ENCODE peak calls at places on chromosomes 6 and 20, in ten cellular contexts. One of them, this sample, is unnamed. For H3K36me3 and H3K9me3, the result is how much of the 10 kb centered on the place peaks cover.

GRCh38 chr6:89278956-89279355 is 36.1 kb downstream of the GABRR2 start:
- DNase-seq in effector memory CD4-positive, alpha-beta T cell: no peak
- DNase-seq in lower lobe of right lung: no peak
- DNase-seq in aorta: no peak
- DNase-seq in fibroblast of lung: no peak
- DNase-seq in OCI-LY7: no peak
- DNase-seq in CD8-positive, alpha-beta T cell: no peak
- DNase-seq in HCT116: no peak
- DNase-seq in body of pancreas: no peak
- DNase-seq in ascending aorta: no peak
- DNase-seq in this sample: no peak

GRCh38 chr20:3166913-3167342 is 6.4 kb downstream of the LZTS3 start:
- DNase-seq in effector memory CD4-positive, alpha-beta T cell: no peak
- DNase-seq in lower lobe of right lung: no peak
- DNase-seq in aorta: peak
- DNase-seq in fibroblast of lung: no peak
- DNase-seq in OCI-LY7: no peak
- DNase-seq in CD8-positive, alpha-beta T cell: no peak
- DNase-seq in HCT116: no peak
- DNase-seq in body of pancreas: no peak
- DNase-seq in ascending aorta: no peak
- DNase-seq in this sample: no peak

GRCh38 chr6:134358320-134358719 is 40.4 kb upstream of the SGK1 start:
- DNase-seq in effector memory CD4-positive, alpha-beta T cell: no peak
- DNase-seq in lower lobe of right lung: no peak
- DNase-seq in aorta: no peak
- DNase-seq in fibroblast of lung: peak
- DNase-seq in OCI-LY7: no peak
- DNase-seq in CD8-positive, alpha-beta T cell: no peak
- DNase-seq in HCT116: no peak
- DNase-seq in body of pancreas: no peak
- DNase-seq in ascending aorta: no peak
- DNase-seq in this sample: no peak

GRCh38 chr6:135385299-135385698 is 112.2 kb downstream of the AHI1 start:
- DNase-seq in effector memory CD4-positive, alpha-beta T cell: no peak
- DNase-seq in lower lobe of right lung: no peak
- DNase-seq in aorta: no peak
- DNase-seq in fibroblast of lung: no peak
- DNase-seq in OCI-LY7: no peak
- DNase-seq in CD8-positive, alpha-beta T cell: no peak
- DNase-seq in HCT116: no peak
- DNase-seq in body of pancreas: no peak
- DNase-seq in ascending aorta: no peak
- DNase-seq in this sample: no peak

GRCh38 chr6:165769884-165770283 is 106.8 kb upstream of the PDE10A start:
- DNase-seq in effector memory CD4-positive, alpha-beta T cell: no peak
- DNase-seq in lower lobe of right lung: no peak
- DNase-seq in aorta: no peak
- DNase-seq in fibroblast of lung: no peak
- DNase-seq in OCI-LY7: no peak
- DNase-seq in CD8-positive, alpha-beta T cell: no peak
- DNase-seq in HCT116: no peak
- DNase-seq in body of pancreas: no peak
- DNase-seq in ascending aorta: no peak
- DNase-seq in this sample: no peak

GRCh38 chr6:127554435-127555006 is 22.5 kb upstream of the C6orf58 start:
- DNase-seq in effector memory CD4-positive, alpha-beta T cell: no peak
- DNase-seq in lower lobe of right lung: no peak
- DNase-seq in aorta: no peak
- DNase-seq in fibroblast of lung: peak
- DNase-seq in OCI-LY7: peak
- DNase-seq in CD8-positive, alpha-beta T cell: no peak
- DNase-seq in HCT116: peak
- DNase-seq in body of pancreas: peak
- DNase-seq in ascending aorta: no peak
- DNase-seq in this sample: peak

GRCh38 chr6:1481326-1481725 is 92.0 kb downstream of the FOXF2 start:
- DNase-seq in effector memory CD4-positive, alpha-beta T cell: no peak
- DNase-seq in lower lobe of right lung: no peak
- DNase-seq in aorta: no peak
- DNase-seq in fibroblast of lung: peak
- DNase-seq in OCI-LY7: no peak
- DNase-seq in CD8-positive, alpha-beta T cell: no peak
- DNase-seq in HCT116: peak
- DNase-seq in body of pancreas: no peak
- DNase-seq in ascending aorta: no peak
- DNase-seq in this sample: no peak

GRCh38 chr6:217048-217659 is 75.1 kb upstream of the DUSP22 start:
- DNase-seq in effector memory CD4-positive, alpha-beta T cell: no peak
- DNase-seq in lower lobe of right lung: no peak
- DNase-seq in aorta: no peak
- DNase-seq in fibroblast of lung: no peak
- DNase-seq in OCI-LY7: peak
- DNase-seq in CD8-positive, alpha-beta T cell: no peak
- DNase-seq in HCT116: peak
- DNase-seq in body of pancreas: peak
- DNase-seq in ascending aorta: no peak
- DNase-seq in this sample: no peak

GRCh38 chr6:148509152-148509571 is 166.5 kb downstream of the SASH1 start:
- DNase-seq in effector memory CD4-positive, alpha-beta T cell: no peak
- DNase-seq in lower lobe of right lung: no peak
- DNase-seq in aorta: no peak
- DNase-seq in fibroblast of lung: peak
- DNase-seq in OCI-LY7: no peak
- DNase-seq in CD8-positive, alpha-beta T cell: no peak
- DNase-seq in HCT116: no peak
- DNase-seq in body of pancreas: no peak
- DNase-seq in ascending aorta: no peak
- DNase-seq in this sample: no peak

GRCh38 chr6:82415820-82416219 is 52.2 kb downstream of the TPBG start:
- DNase-seq in effector memory CD4-positive, alpha-beta T cell: no peak
- DNase-seq in lower lobe of right lung: no peak
- DNase-seq in aorta: no peak
- DNase-seq in fibroblast of lung: no peak
- DNase-seq in OCI-LY7: no peak
- DNase-seq in CD8-positive, alpha-beta T cell: no peak
- DNase-seq in HCT116: no peak
- DNase-seq in body of pancreas: no peak
- DNase-seq in ascending aorta: no peak
- DNase-seq in this sample: no peak

GRCh38 chr20:39269493-39270217 is 307.5 kb downstream of the DHX35 start:
- DNase-seq in effector memory CD4-positive, alpha-beta T cell: no peak
- DNase-seq in lower lobe of right lung: no peak
- DNase-seq in aorta: no peak
- DNase-seq in fibroblast of lung: no peak
- DNase-seq in OCI-LY7: no peak
- DNase-seq in CD8-positive, alpha-beta T cell: no peak
- DNase-seq in HCT116: no peak
- DNase-seq in body of pancreas: no peak
- DNase-seq in ascending aorta: no peak
- DNase-seq in this sample: no peak

GRCh38 chr6:63571382-63571882 is 848 bp upstream of the LOC128125822 start:
- DNase-seq in effector memory CD4-positive, alpha-beta T cell: no peak
- DNase-seq in lower lobe of right lung: no peak
- DNase-seq in aorta: no peak
- DNase-seq in fibroblast of lung: peak
- DNase-seq in OCI-LY7: no peak
- DNase-seq in CD8-positive, alpha-beta T cell: no peak
- DNase-seq in HCT116: no peak
- DNase-seq in body of pancreas: no peak
- DNase-seq in ascending aorta: no peak
- DNase-seq in this sample: no peak

DNA sequence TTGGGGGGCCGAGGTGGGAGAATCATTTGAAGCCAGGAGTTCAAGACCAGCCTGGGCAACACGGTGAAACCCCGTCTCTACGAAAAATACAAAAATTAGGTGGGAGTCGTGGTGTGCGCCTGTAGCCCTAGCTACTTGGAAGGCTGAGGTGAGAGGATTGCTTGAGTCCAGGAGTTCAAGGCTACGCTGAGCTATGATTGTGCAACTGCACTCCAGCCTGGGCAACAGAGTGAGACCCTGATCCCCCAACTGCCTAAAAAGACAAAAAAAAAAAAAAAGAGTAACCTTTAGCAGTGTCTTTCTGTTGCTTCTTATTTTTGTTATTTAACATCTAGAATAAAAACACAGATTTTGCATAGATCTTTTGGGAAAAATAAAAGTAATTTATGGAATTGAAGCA is 13.1 kb upstream of the COQ3 start:
- DNase-seq in effector memory CD4-positive, alpha-beta T cell: no peak
- DNase-seq in lower lobe of right lung: no peak
- DNase-seq in aorta: no peak
- DNase-seq in fibroblast of lung: no peak
- DNase-seq in OCI-LY7: no peak
- DNase-seq in CD8-positive, alpha-beta T cell: no peak
- DNase-seq in HCT116: no peak
- DNase-seq in body of pancreas: no peak
- DNase-seq in ascending aorta: no peak
- DNase-seq in this sample: no peak
- H3K36me3 ChIP-seq in effector memory CD4-positive, alpha-beta T cell: half or more
- H3K36me3 ChIP-seq in lower lobe of right lung: half or more
- H3K36me3 ChIP-seq in aorta: under half
- H3K36me3 ChIP-seq in fibroblast of lung: under half
- H3K36me3 ChIP-seq in OCI-LY7: half or more
- H3K36me3 ChIP-seq in CD8-positive, alpha-beta T cell: half or more
- H3K36me3 ChIP-seq in HCT116: half or more
- H3K36me3 ChIP-seq in body of pancreas: half or more
- H3K36me3 ChIP-seq in ascending aorta: half or more
- H3K36me3 ChIP-seq in this sample: half or more

DNA sequence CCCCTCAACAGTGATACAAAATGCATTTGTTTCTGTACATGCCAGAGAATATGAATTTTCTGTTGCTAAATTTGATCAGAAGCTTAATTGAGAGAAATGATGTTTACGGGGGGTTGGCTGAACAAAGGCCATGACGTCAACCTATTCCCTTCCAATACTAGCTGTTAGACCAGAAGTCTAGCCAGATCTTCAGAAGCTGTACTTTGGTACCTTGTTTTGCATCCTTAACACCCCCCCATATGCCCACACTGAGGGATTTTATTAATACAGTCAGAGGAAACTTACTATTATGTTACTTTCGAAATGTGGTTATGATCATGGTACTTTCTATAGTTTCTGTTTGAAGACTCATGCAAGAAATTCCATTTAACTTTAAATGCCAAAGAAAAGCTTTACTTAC is 3.1 kb downstream of the NCOA7 start:
- DNase-seq in effector memory CD4-positive, alpha-beta T cell: no peak
- DNase-seq in lower lobe of right lung: no peak
- DNase-seq in aorta: no peak
- DNase-seq in fibroblast of lung: no peak
- DNase-seq in OCI-LY7: no peak
- DNase-seq in CD8-positive, alpha-beta T cell: no peak
- DNase-seq in HCT116: no peak
- DNase-seq in body of pancreas: no peak
- DNase-seq in ascending aorta: no peak
- DNase-seq in this sample: no peak
- H3K27ac ChIP-seq in effector memory CD4-positive, alpha-beta T cell: no peak
- H3K27ac ChIP-seq in lower lobe of right lung: no peak
- H3K27ac ChIP-seq in aorta: no peak
- H3K27ac ChIP-seq in fibroblast of lung: peak
- H3K27ac ChIP-seq in OCI-LY7: peak
- H3K27ac ChIP-seq in CD8-positive, alpha-beta T cell: no peak
- H3K27ac ChIP-seq in HCT116: no peak
- H3K27ac ChIP-seq in body of pancreas: no peak
- H3K27ac ChIP-seq in ascending aorta: peak
- H3K27ac ChIP-seq in this sample: no peak

GRCh38 chr6:3221579-3221978 is 5.9 kb downstream of the TUBB2B start:
- DNase-seq in effector memory CD4-positive, alpha-beta T cell: no peak
- DNase-seq in lower lobe of right lung: no peak
- DNase-seq in aorta: no peak
- DNase-seq in fibroblast of lung: no peak
- DNase-seq in OCI-LY7: no peak
- DNase-seq in CD8-positive, alpha-beta T cell: no peak
- DNase-seq in HCT116: no peak
- DNase-seq in body of pancreas: no peak
- DNase-seq in ascending aorta: no peak
- DNase-seq in this sample: no peak

GRCh38 chr6:3217286-3217685 is 10.2 kb downstream of the TUBB2B start:
- DNase-seq in effector memory CD4-positive, alpha-beta T cell: no peak
- DNase-seq in lower lobe of right lung: no peak
- DNase-seq in aorta: no peak
- DNase-seq in fibroblast of lung: no peak
- DNase-seq in OCI-LY7: no peak
- DNase-seq in CD8-positive, alpha-beta T cell: no peak
- DNase-seq in HCT116: no peak
- DNase-seq in body of pancreas: no peak
- DNase-seq in ascending aorta: no peak
- DNase-seq in this sample: no peak

GRCh38 chr6:3218266-3218665 is 9.2 kb downstream of the TUBB2B start:
- DNase-seq in effector memory CD4-positive, alpha-beta T cell: no peak
- DNase-seq in lower lobe of right lung: no peak
- DNase-seq in aorta: no peak
- DNase-seq in fibroblast of lung: no peak
- DNase-seq in OCI-LY7: no peak
- DNase-seq in CD8-positive, alpha-beta T cell: no peak
- DNase-seq in HCT116: no peak
- DNase-seq in body of pancreas: no peak
- DNase-seq in ascending aorta: no peak
- DNase-seq in this sample: no peak

GRCh38 chr6:3222506-3223038 is 4.9 kb downstream of the TUBB2B start:
- DNase-seq in effector memory CD4-positive, alpha-beta T cell: no peak
- DNase-seq in lower lobe of right lung: no peak
- DNase-seq in aorta: no peak
- DNase-seq in fibroblast of lung: no peak
- DNase-seq in OCI-LY7: no peak
- DNase-seq in CD8-positive, alpha-beta T cell: no peak
- DNase-seq in HCT116: no peak
- DNase-seq in body of pancreas: no peak
- DNase-seq in ascending aorta: no peak
- DNase-seq in this sample: no peak

DNA sequence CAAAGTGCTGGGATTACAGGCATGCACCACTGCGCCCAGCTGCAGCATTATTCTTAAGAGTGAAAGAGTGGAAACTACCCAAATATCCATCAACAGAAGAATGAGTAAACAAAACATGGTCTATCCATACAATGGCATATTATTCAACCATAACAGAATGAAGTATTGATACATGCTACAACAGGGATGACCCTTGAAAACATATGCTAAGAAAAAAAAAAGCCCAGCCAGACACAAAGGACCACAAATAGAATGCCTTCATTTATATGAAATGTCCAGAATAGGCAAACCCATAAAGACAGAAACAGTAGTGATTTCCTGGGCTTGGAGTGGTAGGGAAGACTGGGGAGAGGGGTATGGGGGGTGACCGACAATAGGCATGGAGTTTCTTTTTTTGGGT is 7.1 kb downstream of the TUBB2B start:
- DNase-seq in effector memory CD4-positive, alpha-beta T cell: no peak
- DNase-seq in lower lobe of right lung: no peak
- DNase-seq in aorta: no peak
- DNase-seq in fibroblast of lung: no peak
- DNase-seq in OCI-LY7: no peak
- DNase-seq in CD8-positive, alpha-beta T cell: no peak
- DNase-seq in HCT116: no peak
- DNase-seq in body of pancreas: no peak
- DNase-seq in ascending aorta: no peak
- DNase-seq in this sample: no peak
- H3K9me3 ChIP-seq in effector memory CD4-positive, alpha-beta T cell: under half
- H3K9me3 ChIP-seq in lower lobe of right lung: under half
- H3K9me3 ChIP-seq in aorta: under half
- H3K9me3 ChIP-seq in fibroblast of lung: under half
- H3K9me3 ChIP-seq in OCI-LY7: under half
- H3K9me3 ChIP-seq in CD8-positive, alpha-beta T cell: under half
- H3K9me3 ChIP-seq in HCT116: under half
- H3K9me3 ChIP-seq in body of pancreas: under half
- H3K9me3 ChIP-seq in ascending aorta: under half
- H3K9me3 ChIP-seq in this sample: under half

GRCh38 chr6:99553888-99554287 is 14.6 kb downstream of the CCNC start:
- DNase-seq in effector memory CD4-positive, alpha-beta T cell: no peak
- DNase-seq in lower lobe of right lung: no peak
- DNase-seq in aorta: no peak
- DNase-seq in fibroblast of lung: no peak
- DNase-seq in OCI-LY7: no peak
- DNase-seq in CD8-positive, alpha-beta T cell: no peak
- DNase-seq in HCT116: no peak
- DNase-seq in body of pancreas: no peak
- DNase-seq in ascending aorta: no peak
- DNase-seq in this sample: no peak
- H3K36me3 ChIP-seq in effector memory CD4-positive, alpha-beta T cell: under half
- H3K36me3 ChIP-seq in lower lobe of right lung: half or more
- H3K36me3 ChIP-seq in aorta: under half
- H3K36me3 ChIP-seq in fibroblast of lung: under half
- H3K36me3 ChIP-seq in OCI-LY7: half or more
- H3K36me3 ChIP-seq in CD8-positive, alpha-beta T cell: under half
- H3K36me3 ChIP-seq in HCT116: half or more
- H3K36me3 ChIP-seq in body of pancreas: under half
- H3K36me3 ChIP-seq in ascending aorta: under half
- H3K36me3 ChIP-seq in this sample: under half